ENCODE peak calls at places on chromosomes 4 and X, in seven cellular contexts. One of them, this sample, is unnamed.

GRCh38 chr4:153466637-153467153 is 535 bp downstream of the TMEM131L start:
- DNase-seq in GM23338: peak; percentile 19
- DNase-seq in prostate gland: no peak
- DNase-seq in esophagus muscularis mucosa: no peak
- DNase-seq in upper lobe of left lung: peak; percentile 88
- DNase-seq in spleen: peak; percentile 89
- DNase-seq in breast epithelium: no peak
- DNase-seq in this sample: no peak

GRCh38 chrX:106613277-106613676 is 1.5 kb downstream of the RADX start:
- DNase-seq in prostate gland: no peak
- DNase-seq in breast epithelium: no peak
- DNase-seq in GM23338: no peak
- DNase-seq in upper lobe of left lung: no peak
- DNase-seq in spleen: no peak
- DNase-seq in esophagus muscularis mucosa: no peak
- DNase-seq in this sample: no peak

GRCh38 chr4:172362569-172362968 is 549.4 kb downstream of the GALNTL6 start:
- DNase-seq in esophagus muscularis mucosa: no peak
- DNase-seq in upper lobe of left lung: no peak
- DNase-seq in spleen: no peak
- DNase-seq in prostate gland: no peak
- DNase-seq in breast epithelium: no peak
- DNase-seq in GM23338: no peak
- DNase-seq in this sample: no peak

GRCh38 chrX:57528670-57529255 is 63.0 kb upstream of the ZXDB start:
- DNase-seq in breast epithelium: no peak
- DNase-seq in GM23338: peak; percentile 50
- DNase-seq in upper lobe of left lung: no peak
- DNase-seq in spleen: no peak
- DNase-seq in prostate gland: peak; percentile 5
- DNase-seq in esophagus muscularis mucosa: no peak
- DNase-seq in this sample: peak; percentile 11

GRCh38 chrX:139290310-139290709 is 240.2 kb upstream of the F9 start:
- DNase-seq in esophagus muscularis mucosa: no peak
- DNase-seq in breast epithelium: no peak
- DNase-seq in prostate gland: no peak
- DNase-seq in spleen: no peak
- DNase-seq in upper lobe of left lung: no peak
- DNase-seq in GM23338: no peak
- DNase-seq in this sample: no peak

GRCh38 chr4:145066063-145066501 is 31.9 kb downstream of the ANAPC10 start:
- DNase-seq in breast epithelium: no peak
- DNase-seq in prostate gland: no peak
- DNase-seq in esophagus muscularis mucosa: no peak
- DNase-seq in upper lobe of left lung: no peak
- DNase-seq in GM23338: peak; percentile 77
- DNase-seq in spleen: no peak
- DNase-seq in this sample: peak; percentile 41

GRCh38 chr4:70746179-70746839 is 24.5 kb downstream of the RUFY3 start:
- DNase-seq in esophagus muscularis mucosa: no peak
- DNase-seq in upper lobe of left lung: no peak
- DNase-seq in prostate gland: no peak
- DNase-seq in spleen: no peak
- DNase-seq in GM23338: no peak
- DNase-seq in breast epithelium: no peak
- DNase-seq in this sample: no peak

GRCh38 chrX:56788229-56788628 is 59.2 kb downstream of the NBDY start:
- DNase-seq in upper lobe of left lung: no peak
- DNase-seq in esophagus muscularis mucosa: no peak
- DNase-seq in breast epithelium: no peak
- DNase-seq in spleen: peak; percentile 71
- DNase-seq in GM23338: no peak
- DNase-seq in prostate gland: no peak
- DNase-seq in this sample: no peak

GRCh38 chr4:114401483-114401882 is 197.1 kb upstream of the UGT8 start:
- DNase-seq in prostate gland: no peak
- DNase-seq in esophagus muscularis mucosa: no peak
- DNase-seq in spleen: no peak
- DNase-seq in GM23338: no peak
- DNase-seq in upper lobe of left lung: no peak
- DNase-seq in breast epithelium: no peak
- DNase-seq in this sample: no peak

GRCh38 chr4:165971446-165971845 is 98.4 kb downstream of the TLL1 start:
- DNase-seq in GM23338: no peak
- DNase-seq in breast epithelium: no peak
- DNase-seq in esophagus muscularis mucosa: no peak
- DNase-seq in upper lobe of left lung: no peak
- DNase-seq in prostate gland: no peak
- DNase-seq in spleen: no peak
- DNase-seq in this sample: no peak

GRCh38 chrX:37834937-37835336 is 12.4 kb downstream of the DYNLT3 start:
- DNase-seq in prostate gland: no peak
- DNase-seq in upper lobe of left lung: no peak
- DNase-seq in esophagus muscularis mucosa: no peak
- DNase-seq in breast epithelium: no peak
- DNase-seq in GM23338: no peak
- DNase-seq in spleen: no peak
- DNase-seq in this sample: no peak

GRCh38 chrX:10011991-10012390 is 44.8 kb downstream of the CLDN34 start:
- DNase-seq in GM23338: peak; percentile 48
- DNase-seq in upper lobe of left lung: no peak
- DNase-seq in esophagus muscularis mucosa: no peak
- DNase-seq in breast epithelium: no peak
- DNase-seq in prostate gland: no peak
- DNase-seq in spleen: no peak
- DNase-seq in this sample: peak; percentile 25

GRCh38 chrX:10012776-10013175 is 45.6 kb downstream of the CLDN34 start:
- DNase-seq in upper lobe of left lung: no peak
- DNase-seq in breast epithelium: no peak
- DNase-seq in spleen: no peak
- DNase-seq in GM23338: no peak
- DNase-seq in esophagus muscularis mucosa: no peak
- DNase-seq in prostate gland: no peak
- DNase-seq in this sample: no peak

GRCh38 chrX:10016516-10017132 is 49.5 kb downstream of the CLDN34 start:
- DNase-seq in esophagus muscularis mucosa: no peak
- DNase-seq in prostate gland: peak; percentile 12
- DNase-seq in breast epithelium: no peak
- DNase-seq in upper lobe of left lung: no peak
- DNase-seq in GM23338: no peak
- DNase-seq in spleen: no peak
- DNase-seq in this sample: peak; percentile 34

GRCh38 chrX:10015711-10016515 is 48.8 kb downstream of the CLDN34 start:
- DNase-seq in spleen: peak; percentile 85
- DNase-seq in prostate gland: peak; percentile 8
- DNase-seq in upper lobe of left lung: peak; percentile 87
- DNase-seq in breast epithelium: no peak
- DNase-seq in esophagus muscularis mucosa: no peak
- DNase-seq in GM23338: peak; percentile 70
- DNase-seq in this sample: peak; percentile 29

DNA sequence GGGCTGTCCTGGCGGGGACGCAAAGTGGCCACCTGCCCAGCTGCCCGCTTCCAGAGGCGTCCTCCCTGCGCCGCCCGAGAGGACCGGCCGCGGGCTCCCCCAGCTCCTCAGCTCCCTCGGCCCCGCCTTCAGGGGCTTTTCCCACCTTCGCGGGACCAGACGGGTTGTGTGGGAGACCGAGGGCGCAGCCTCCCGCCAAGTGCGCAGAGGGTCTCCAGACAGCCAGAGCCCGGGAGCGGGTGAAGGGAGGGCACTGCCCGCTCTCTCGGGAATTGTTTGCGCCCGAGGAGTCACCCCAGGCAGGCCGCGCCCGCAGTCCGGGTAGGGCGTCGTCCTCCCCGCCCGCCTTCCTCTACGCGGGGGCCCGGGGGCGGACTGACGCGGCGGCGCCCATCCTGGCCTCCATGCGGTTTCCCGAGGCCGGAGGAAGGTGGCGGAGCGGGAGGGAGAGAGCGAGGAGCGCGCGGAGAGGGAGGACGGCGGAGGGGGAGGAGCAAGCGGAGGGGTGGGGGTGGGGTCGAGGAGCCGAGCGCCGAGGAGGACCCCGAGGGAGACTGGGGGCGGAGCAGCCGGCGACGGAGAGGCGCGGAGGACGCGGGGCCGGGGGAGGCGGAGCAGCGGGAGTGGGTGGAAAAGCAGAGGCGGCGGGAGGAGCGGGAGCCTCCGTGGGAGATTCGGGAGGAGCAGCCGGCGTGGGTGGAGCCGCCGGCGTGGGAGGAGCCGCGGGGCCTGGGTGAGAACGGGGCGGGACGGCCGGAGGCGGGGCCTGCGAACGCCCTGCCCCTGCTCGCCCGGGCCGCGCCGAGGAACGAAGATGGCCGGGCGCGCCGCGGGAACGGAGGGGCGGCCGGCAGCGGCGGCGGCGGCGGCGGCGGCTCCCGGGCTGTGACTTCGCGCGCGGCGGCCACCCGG is 47.6 kb downstream of the CLDN34 start:
- DNase-seq in upper lobe of left lung: peak; percentile 97
- DNase-seq in breast epithelium: peak; percentile 81
- DNase-seq in prostate gland: peak; percentile 83
- DNase-seq in spleen: peak; percentile 95
- DNase-seq in esophagus muscularis mucosa: peak; percentile 92
- DNase-seq in GM23338: peak; percentile 79
- DNase-seq in this sample: peak; percentile 87
- TF ChIP-seq POLR2AphosphoS5 in upper lobe of left lung: no peak
- TF ChIP-seq POLR2AphosphoS5 in breast epithelium: peak; percentile 19
- TF ChIP-seq POLR2AphosphoS5 in prostate gland: no peak
- TF ChIP-seq POLR2AphosphoS5 in spleen: peak; percentile 78
- TF ChIP-seq POLR2AphosphoS5 in esophagus muscularis mucosa: no peak
- TF ChIP-seq POLR2AphosphoS5 in GM23338: peak; percentile 14
- TF ChIP-seq POLR2AphosphoS5 in this sample: peak; percentile 9

DNA sequence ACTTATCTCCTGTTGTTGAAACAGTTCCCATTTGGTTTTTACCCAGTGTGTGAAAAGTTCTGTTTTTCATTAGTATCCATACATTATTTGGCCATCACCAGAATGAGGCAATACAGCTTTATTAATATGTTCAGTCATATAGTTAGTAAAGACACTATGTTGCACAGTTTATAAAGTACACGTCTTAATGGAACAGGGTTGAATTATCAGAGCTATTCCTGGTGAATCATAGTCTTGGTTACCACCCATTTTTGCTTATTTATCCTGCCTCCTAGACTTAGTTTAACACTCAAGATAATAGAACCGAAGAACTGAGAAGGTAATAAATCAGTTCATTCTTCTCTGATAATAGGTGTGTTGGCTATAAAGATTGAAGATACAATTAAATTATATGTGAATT is 321.8 kb downstream of the TENM3 start:
- DNase-seq in breast epithelium: no peak
- DNase-seq in spleen: no peak
- DNase-seq in upper lobe of left lung: no peak
- DNase-seq in prostate gland: no peak
- DNase-seq in GM23338: no peak
- DNase-seq in esophagus muscularis mucosa: no peak
- DNase-seq in this sample: no peak
- TF ChIP-seq CTCF in breast epithelium: no peak
- TF ChIP-seq CTCF in spleen: no peak
- TF ChIP-seq CTCF in upper lobe of left lung: no peak
- TF ChIP-seq CTCF in prostate gland: no peak
- TF ChIP-seq CTCF in GM23338: no peak
- TF ChIP-seq CTCF in esophagus muscularis mucosa: no peak
- TF ChIP-seq CTCF in this sample: no peak

DNA sequence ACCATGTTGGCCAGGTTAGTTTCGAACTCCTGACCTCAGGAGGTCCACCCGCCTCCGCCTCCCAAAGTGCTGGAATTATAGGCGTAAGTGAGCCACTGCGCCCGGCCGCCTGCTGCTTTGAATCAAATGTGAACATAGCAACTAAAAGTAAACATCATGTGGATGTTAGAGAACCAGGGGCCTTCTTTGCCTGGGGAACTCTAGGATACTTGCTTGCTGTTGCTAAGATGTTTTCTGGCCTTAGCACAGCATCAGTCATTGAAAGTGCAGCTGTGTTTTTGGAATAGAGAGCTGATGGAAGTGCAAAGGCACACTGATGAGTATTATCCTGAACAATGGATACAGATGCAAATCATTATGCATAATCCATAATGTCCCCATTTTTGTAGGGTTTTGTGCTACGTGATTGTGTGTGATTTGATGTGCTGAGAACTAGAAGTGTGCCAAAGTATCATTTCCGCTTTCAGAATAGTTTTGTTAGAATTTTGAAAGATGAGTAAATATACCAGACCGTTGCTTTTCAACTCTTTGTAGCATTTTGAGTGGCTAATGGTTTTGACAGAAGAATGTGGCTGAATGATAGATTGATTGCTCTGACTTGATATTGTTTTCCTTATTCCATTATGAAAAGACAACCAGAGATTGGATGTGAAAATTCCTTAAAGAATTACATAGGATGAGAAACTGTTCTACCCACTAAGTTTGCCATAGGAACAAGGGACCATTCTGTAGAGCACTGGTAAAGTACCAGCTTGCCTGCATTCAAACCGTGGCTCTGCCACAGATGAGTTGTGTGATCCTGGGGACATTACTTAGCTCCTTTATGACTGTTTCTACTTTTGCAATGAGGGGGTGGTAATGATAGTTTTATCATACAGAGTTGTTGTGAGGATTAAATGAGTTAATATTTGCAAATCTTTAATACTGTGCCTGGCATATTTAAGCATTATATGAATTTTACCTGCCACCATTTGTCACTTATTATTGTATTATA is 74.7 kb downstream of the REPS2 start:
- DNase-seq in spleen: no peak
- DNase-seq in prostate gland: no peak
- DNase-seq in upper lobe of left lung: peak; percentile 19
- DNase-seq in breast epithelium: no peak
- DNase-seq in GM23338: no peak
- DNase-seq in esophagus muscularis mucosa: no peak
- DNase-seq in this sample: no peak
- TF ChIP-seq POLR2AphosphoS5 in spleen: no peak
- TF ChIP-seq POLR2AphosphoS5 in prostate gland: no peak
- TF ChIP-seq POLR2AphosphoS5 in upper lobe of left lung: no peak
- TF ChIP-seq POLR2AphosphoS5 in breast epithelium: no peak
- TF ChIP-seq POLR2AphosphoS5 in GM23338: no peak
- TF ChIP-seq POLR2AphosphoS5 in esophagus muscularis mucosa: peak; percentile 32
- TF ChIP-seq POLR2AphosphoS5 in this sample: no peak

DNA sequence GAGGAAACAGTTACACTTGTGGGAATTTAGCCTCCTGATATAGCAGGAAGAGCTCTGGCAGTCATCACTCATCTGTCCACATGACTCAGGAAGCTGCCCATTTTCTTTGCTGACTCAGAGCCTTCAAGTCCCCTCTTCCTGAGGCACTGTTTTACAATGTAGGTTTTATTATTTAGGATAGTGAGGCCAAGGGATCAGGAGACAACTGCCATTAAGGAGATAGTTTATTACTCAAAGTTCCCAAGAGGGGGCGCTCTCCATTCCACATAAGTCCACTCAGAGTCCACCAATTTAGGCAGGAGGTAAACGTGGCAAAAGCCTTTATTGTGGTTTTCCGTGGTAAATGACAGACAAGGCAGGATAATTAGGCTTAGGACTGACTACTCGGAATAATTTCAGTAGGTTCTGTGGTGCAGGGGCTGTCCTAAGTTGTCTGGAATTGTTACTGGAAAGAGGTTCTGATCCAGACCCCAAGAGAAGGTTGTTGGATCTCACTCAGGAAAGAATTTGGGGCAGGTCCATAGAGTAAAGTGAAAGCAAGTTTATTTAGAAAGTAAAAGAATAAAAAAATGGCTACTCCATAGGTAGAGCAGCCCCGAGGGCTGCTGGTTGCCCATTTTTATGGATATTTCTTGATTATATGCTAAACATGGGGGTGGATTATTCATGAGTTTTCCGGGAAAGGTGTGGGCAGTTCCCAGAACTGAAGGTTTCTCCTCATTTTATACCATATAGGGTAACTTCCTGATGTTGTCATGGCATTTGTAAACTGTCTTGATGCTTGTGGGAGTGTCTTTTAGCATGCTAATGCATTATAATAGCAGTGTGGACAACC is 96.0 kb upstream of the RAB40AL start:
- DNase-seq in spleen: no peak
- DNase-seq in breast epithelium: no peak
- DNase-seq in GM23338: peak; percentile 69
- DNase-seq in upper lobe of left lung: no peak
- DNase-seq in prostate gland: no peak
- DNase-seq in esophagus muscularis mucosa: no peak
- DNase-seq in this sample: peak; percentile 66
- TF ChIP-seq CTCF in spleen: no peak
- TF ChIP-seq CTCF in breast epithelium: no peak
- TF ChIP-seq CTCF in GM23338: peak; percentile 47
- TF ChIP-seq CTCF in upper lobe of left lung: no peak
- TF ChIP-seq CTCF in prostate gland: no peak
- TF ChIP-seq CTCF in esophagus muscularis mucosa: no peak
- TF ChIP-seq CTCF in this sample: no peak